ENCODE peak calls at places on chromosome 17, in four cellular contexts. E, R, Y and L are unnamed samples.

GRCh38 chr17:20999044-20999573 is 43.7 kb downstream of the USP22 start:
- DNase-seq in R (peak), E (peak), Y (no peak), L (no peak)

GRCh38 chr17:17922198-17922901 is 49.9 kb downstream of the TOM1L2 start:
- DNase-seq in E (no peak), R (no peak), Y (no peak), L (no peak)

GRCh38 chr17:41849251-41849990 is 11.8 kb downstream of the KLHL10 start:
- DNase-seq in Y (no peak), E (no peak), R (no peak), L (no peak)

GRCh38 chr17:74011963-74012362 is 191.5 kb upstream of the RPL38 start:
- DNase-seq in R (no peak), E (peak), Y (no peak), L (no peak)

GRCh38 chr17:55762086-55762858 is 11.4 kb downstream of the PCTP start:
- DNase-seq in Y (no peak), E (no peak), R (no peak), L (no peak)

GRCh38 chr17:81387235-81388060 is 7.8 kb upstream of the BAHCC1 start:
- DNase-seq in E (peak), Y (no peak), R (no peak), L (no peak)

GRCh38 chr17:76501018-76501826 is at the start of gene RHBDF2:
- DNase-seq in Y (no peak), E (peak), R (peak), L (no peak)

GRCh38 chr17:4547118-4547906 is 7.9 kb downstream of the MYBBP1A start:
- DNase-seq in Y (no peak), E (no peak), R (no peak), L (no peak)

GRCh38 chr17:74770498-74771318 is 5.4 kb downstream of the NAT9 start:
- DNase-seq in R (peak), Y (no peak), E (no peak), L (no peak)

GRCh38 chr17:7107795-7108559 is 6.6 kb downstream of the ASGR2 start:
- DNase-seq in R (no peak), Y (no peak), E (no peak), L (no peak)

GRCh38 chr17:70808596-70808995 is 639.3 kb downstream of the KCNJ2 start:
- DNase-seq in Y (no peak), R (no peak), E (no peak), L (no peak)

GRCh38 chr17:80509311-80509710 is 32.9 kb upstream of the NPTX1 start:
- DNase-seq in E (no peak), Y (no peak), R (no peak), L (no peak)

GRCh38 chr17:80166446-80166845 is 3.4 kb upstream of the CARD14 start:
- DNase-seq in R (no peak), E (no peak), Y (no peak), L (no peak)

GRCh38 chr17:46011711-46012505 is 12.9 kb downstream of the STH start:
- DNase-seq in E (no peak), R (no peak), Y (no peak), L (no peak)
- TF ChIP-seq CTCF in E (no peak), R (no peak), Y (no peak), L (no peak)

GRCh38 chr17:50559674-50560184 is 786 bp upstream of the CACNA1G start:
- DNase-seq in E (peak), R (no peak), Y (no peak), L (no peak)
- H3K4me3 ChIP-seq in E (peak), R (no peak), Y (peak), L (peak)

GRCh38 chr17:64262422-64263260 is at the start of gene TEX2:
- DNase-seq in E (no peak), R (peak), Y (no peak), L (no peak)
- TF ChIP-seq CTCF in E (no peak), R (no peak), Y (no peak), L (no peak)

GRCh38 chr17:65556910-65557348 is 4.5 kb downstream of the AXIN2 start:
- DNase-seq in Y (no peak), R (no peak), E (no peak), L (no peak)

GRCh38 chr17:65554568-65555223 is 6.8 kb downstream of the AXIN2 start:
- DNase-seq in R (no peak), E (peak), Y (no peak), L (no peak)

GRCh38 chr17:65558311-65558682 is 3.2 kb downstream of the AXIN2 start:
- DNase-seq in E (no peak), Y (no peak), R (no peak), L (no peak)

GRCh38 chr17:65557349-65558310 is 3.8 kb downstream of the AXIN2 start:
- DNase-seq in R (no peak), Y (peak), E (peak), L (peak)

GRCh38 chr17:65556014-65556909 is 5.2 kb downstream of the AXIN2 start:
- DNase-seq in E (peak), Y (peak), R (peak), L (no peak)
- H3K4me3 ChIP-seq in E (peak), Y (no peak), R (no peak), L (peak)

GRCh38 chr17:78174332-78174869 is 6.0 kb downstream of the SYNGR2 start:
- DNase-seq in R (no peak), Y (no peak), E (no peak), L (no peak)
- TF ChIP-seq CTCF in R (no peak), Y (peak), E (no peak), L (peak)

DNA sequence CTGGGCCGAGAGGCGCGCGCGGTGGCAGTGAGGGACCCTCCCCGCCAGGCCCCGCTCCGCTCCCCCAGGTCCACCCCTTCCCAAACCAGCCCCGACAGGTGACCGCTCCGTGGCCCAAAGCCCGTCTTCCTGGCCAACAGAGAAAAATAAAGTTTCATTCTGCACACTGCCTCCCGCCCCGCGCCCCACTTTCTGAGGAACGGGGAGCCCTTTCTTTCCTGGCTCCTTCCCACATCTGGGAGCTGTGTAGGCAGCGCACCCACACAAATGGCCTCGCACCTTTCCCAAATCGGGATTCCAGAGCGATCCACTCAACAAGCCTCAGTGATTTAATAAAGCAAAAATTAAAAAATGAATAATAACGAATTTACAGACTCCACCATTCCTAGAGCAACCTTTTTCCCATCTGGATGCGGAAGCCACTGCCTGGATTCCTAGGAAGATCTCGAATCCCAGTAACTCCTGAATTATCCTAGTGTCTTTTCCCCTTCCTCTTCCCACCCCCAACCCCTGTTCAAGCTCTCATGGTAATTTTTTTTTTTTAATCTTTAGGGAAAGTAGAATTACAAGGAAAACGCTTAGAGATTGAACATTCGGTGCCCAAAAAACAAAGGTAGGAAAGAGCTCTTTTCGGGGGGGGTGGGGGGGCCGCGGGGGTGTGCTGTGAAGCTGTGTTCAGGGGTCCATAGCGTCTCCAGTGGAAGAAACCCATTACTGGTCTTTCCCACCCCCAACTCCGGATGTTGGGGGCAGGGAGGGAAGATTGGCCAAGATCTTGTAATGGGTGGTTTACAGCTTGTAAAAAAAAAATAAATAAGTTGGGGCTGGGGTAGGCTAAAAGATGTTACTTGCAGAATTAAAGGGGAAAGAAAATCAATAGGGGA is 1.6 kb downstream of the IGF2BP1 start:
- DNase-seq in R (no peak), Y (no peak), E (no peak), L (no peak)
- H3K4me3 ChIP-seq in R (no peak), Y (peak), E (peak), L (no peak)

GRCh38 chr17:8630227-8630801 is at the start of gene MYH10:
- DNase-seq in Y (no peak), R (no peak), E (no peak), L (no peak)
- TF ChIP-seq CTCF in Y (no peak), R (no peak), E (peak), L (no peak)

GRCh38 chr17:31414590-31414918 is 23.1 kb downstream of the RAB11FIP4 start:
- DNase-seq in E (no peak), Y (no peak), R (no peak), L (no peak)
- H3K4me3 ChIP-seq in E (no peak), Y (no peak), R (no peak), L (no peak)

GRCh38 chr17:28712705-28713415 is 1.2 kb upstream of the PROCA1 start:
- DNase-seq in E (no peak), Y (no peak), R (no peak), L (no peak)

GRCh38 chr17:28711723-28712036 is at the start of gene PROCA1:
- DNase-seq in Y (no peak), E (no peak), R (no peak), L (no peak)

GRCh38 chr17:28715217-28715616 is 2.5 kb downstream of the RAB34 start:
- DNase-seq in Y (no peak), E (no peak), R (no peak), L (no peak)

GRCh38 chr17:28712037-28712704 is 483 bp upstream of the PROCA1 start:
- DNase-seq in E (no peak), R (no peak), Y (no peak), L (no peak)

GRCh38 chr17:28714281-28714680 is 2.6 kb upstream of the PROCA1 start:
- DNase-seq in R (no peak), Y (no peak), E (no peak), L (no peak)
- TF ChIP-seq CTCF in R (no peak), Y (no peak), E (no peak), L (peak)

GRCh38 chr17:38533241-38533640 is 72.5 kb downstream of the SRCIN1 start:
- DNase-seq in R (no peak), Y (no peak), E (no peak), L (no peak)

GRCh38 chr17:38535886-38536285 is 69.9 kb downstream of the SRCIN1 start:
- DNase-seq in R (no peak), Y (no peak), E (no peak), L (no peak)

GRCh38 chr17:38533706-38534497 is 71.8 kb downstream of the SRCIN1 start:
- DNase-seq in R (no peak), E (no peak), Y (no peak), L (no peak)

GRCh38 chr17:38534498-38534885 is 71.3 kb downstream of the SRCIN1 start:
- DNase-seq in E (no peak), R (no peak), Y (no peak), L (no peak)

GRCh38 chr17:38532451-38532850 is 73.3 kb downstream of the SRCIN1 start:
- DNase-seq in R (no peak), E (no peak), Y (no peak), L (no peak)
- H3K4me3 ChIP-seq in R (no peak), E (no peak), Y (no peak), L (no peak)